ENCODE peak calls at places on chromosomes 2 and 18, in four cellular contexts. O is tibial nerve, B is GM23248, M is ovary. V is an unnamed sample.

GRCh38 chr18:10563886-10564285 is 38.1 kb downstream of the NAPG start:
- DNase-seq in O (no peak), B (no peak), M (no peak), V (no peak)

GRCh38 chr18:48813833-48814489 is 136.8 kb downstream of the SMAD7 start:
- DNase-seq in O (no peak), B (no peak), M (peak; percentile 16), V (peak; percentile 50)

GRCh38 chr2:196336715-196337617 is 165.6 kb upstream of the STK17B start:
- DNase-seq in O (no peak), B (peak; percentile 74), M (no peak), V (no peak)

GRCh38 chr2:123715467-123715982 is 309.6 kb upstream of the CNTNAP5 start:
- DNase-seq in O (no peak), B (no peak), M (no peak), V (no peak)

GRCh38 chr2:15031745-15032240 is 399.3 kb downstream of the LRATD1 start:
- DNase-seq in O (no peak), B (no peak), M (no peak), V (no peak)

GRCh38 chr18:68918216-68918615 is 120.3 kb downstream of the CCDC102B start:
- DNase-seq in O (no peak), B (no peak), M (no peak), V (no peak)

GRCh38 chr2:159086332-159086731 is 117.9 kb downstream of the TANC1 start:
- DNase-seq in O (no peak), B (no peak), M (no peak), V (no peak)

GRCh38 chr2:71610671-71611070 is 157.3 kb downstream of the DYSF start:
- DNase-seq in O (no peak), B (no peak), M (no peak), V (no peak)

GRCh38 chr2:106030287-106031268 is 163.5 kb downstream of the UXS1 start:
- DNase-seq in O (no peak), B (peak; percentile 56), M (peak; percentile 66), V (no peak)

GRCh38 chr2:164745012-164745797 is 96.4 kb downstream of the COBLL1 start:
- DNase-seq in O (no peak), B (peak; percentile 3), M (no peak), V (no peak)

GRCh38 chr2:6946722-6947121 is 29.5 kb downstream of the RNF144A start:
- DNase-seq in O (no peak), B (peak; percentile 89), M (no peak), V (no peak)

GRCh38 chr2:172906401-172906811 is 169.2 kb upstream of the MAP3K20 start:
- DNase-seq in O (no peak), B (no peak), M (no peak), V (no peak)

GRCh38 chr2:112150447-112150846 is 12.3 kb downstream of the FBLN7 start:
- DNase-seq in O (no peak), B (peak; percentile 98), M (no peak), V (no peak)

GRCh38 chr18:26215247-26215970 is 10.8 kb upstream of the TAF4B start:
- DNase-seq in O (no peak), B (no peak), M (no peak), V (no peak)

GRCh38 chr2:41966431-41966893 is 81.4 kb upstream of the PKDCC start:
- DNase-seq in O (peak; percentile 81), B (peak; percentile 99), M (peak; percentile 84), V (no peak)

GRCh38 chr2:62475172-62476011 is 30.6 kb downstream of the TMEM17 start:
- DNase-seq in O (no peak), B (peak; percentile 54), M (no peak), V (no peak)

GRCh38 chr2:226910384-226910783 is 74.5 kb downstream of the RHBDD1 start:
- DNase-seq in O (no peak), B (no peak), M (no peak), V (no peak)

GRCh38 chr2:71530246-71530986 is 77.1 kb downstream of the DYSF start:
- DNase-seq in O (no peak), B (peak; percentile 70), M (no peak), V (no peak)

GRCh38 chr2:99608092-99608491 is 118.3 kb upstream of the REV1 start:
- DNase-seq in O (no peak), B (peak; percentile 14), M (no peak), V (no peak)

GRCh38 chr18:12861637-12862036 is 22.4 kb downstream of the PTPN2 start:
- DNase-seq in O (no peak), B (no peak), M (no peak), V (no peak)

GRCh38 chr2:230218411-230218810 is 1.4 kb downstream of the SP110 start:
- DNase-seq in O (no peak), B (peak; percentile 2), M (no peak), V (no peak)
- H3K27ac ChIP-seq in O (peak overlapping the region; percentile 88), B (no peak overlapping the region), M (no peak overlapping the region), V (no peak overlapping the region)

DNA sequence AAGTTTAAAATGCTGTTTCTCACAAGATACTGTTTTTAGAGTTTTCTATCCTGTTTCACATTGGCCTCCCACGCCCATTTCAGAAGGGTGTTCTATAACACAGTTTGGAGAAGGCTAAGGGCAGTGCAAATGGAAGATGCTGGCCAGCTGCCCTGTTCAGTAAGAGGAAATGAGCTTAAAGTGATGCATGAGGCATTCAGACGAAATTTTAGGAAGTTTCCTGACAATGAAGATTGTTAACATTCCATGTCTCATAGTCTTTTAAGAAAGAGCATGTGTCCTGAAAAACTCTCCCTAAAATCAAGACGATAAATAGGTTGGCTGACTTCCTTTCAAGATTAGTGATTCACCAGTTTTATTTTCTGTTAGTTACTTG is 484.2 kb upstream of the NRP2 start:
- DNase-seq in O (no peak), B (peak; percentile 86), M (no peak), V (no peak)
- H3K4me3 ChIP-seq in O (no peak overlapping the region), B (peak overlapping the region; percentile 39), M (no peak overlapping the region), V (no peak overlapping the region)

DNA sequence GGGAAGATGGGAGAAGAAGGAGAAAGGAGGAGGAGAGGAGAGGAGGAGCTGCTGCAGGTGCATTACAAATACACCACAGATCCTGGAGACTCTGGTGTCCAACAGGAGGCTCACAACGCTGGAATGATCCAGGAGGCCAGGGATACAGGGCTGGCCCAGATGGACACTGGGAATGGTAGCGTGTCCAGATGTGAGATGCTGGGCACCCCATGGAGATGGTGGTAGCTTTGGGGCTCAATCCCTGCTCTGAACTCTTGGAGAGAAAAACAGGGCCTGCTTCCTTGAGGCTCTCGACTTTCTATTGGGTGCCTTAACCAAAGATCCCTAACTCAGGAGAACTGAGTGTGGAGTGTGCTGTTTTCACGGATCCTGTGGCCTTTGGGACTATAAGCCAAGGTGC is 118.6 kb upstream of the PXDN start:
- DNase-seq in O (no peak), B (no peak), M (no peak), V (no peak)
- H3K27me3 ChIP-seq in O (peaks cover 41% of the 10 kb centered on the region), B (peaks cover 48% of the 10 kb centered on the region), M (no peaks in the 10 kb centered on the region), V (peaks cover 7% of the 10 kb centered on the region)

DNA sequence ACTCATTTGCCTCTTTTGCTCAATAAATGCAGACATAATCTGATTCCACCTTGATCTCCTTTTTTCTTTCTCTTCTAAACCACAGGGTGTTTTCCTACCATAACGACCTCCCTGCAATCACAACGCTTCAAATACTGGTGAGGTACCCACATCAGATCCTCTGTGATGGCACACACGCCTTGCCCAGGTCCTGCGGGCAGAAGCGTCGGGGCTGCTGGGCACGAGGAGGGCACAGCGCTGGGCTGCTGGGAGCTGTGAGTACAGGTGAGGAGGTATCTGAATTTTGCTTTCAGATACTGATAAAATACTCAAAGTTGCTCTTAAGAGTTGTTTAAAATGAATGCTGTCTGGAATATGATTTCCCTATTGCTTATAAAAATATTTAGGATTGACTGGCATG is 186.1 kb upstream of the PXDN start:
- DNase-seq in O (no peak), B (no peak), M (no peak), V (no peak)
- H3K27ac ChIP-seq in O (no peak overlapping the region), B (no peak overlapping the region), M (no peak overlapping the region), V (no peak overlapping the region)

GRCh38 chr18:55579888-55580287 is 8.1 kb downstream of the TCF4 start:
- DNase-seq in O (no peak), B (peak; percentile 10), M (no peak), V (no peak)
- H3K4me3 ChIP-seq in O (no peak overlapping the region), B (peak overlapping the region; percentile 11), M (no peak overlapping the region), V (no peak overlapping the region)

GRCh38 chr2:149320362-149320761 is 10.0 kb upstream of the LYPD6 start:
- DNase-seq in O (no peak), B (no peak), M (no peak), V (no peak)
- H3K27me3 ChIP-seq in O (peaks cover 2% of the 10 kb centered on the region), B (no peaks in the 10 kb centered on the region), M (no peaks in the 10 kb centered on the region), V (no peaks in the 10 kb centered on the region)

V was measured in effector memory CD4-positive, alpha-beta T cell.